ENCODE peak calls at places on chromosomes 16 and 17, in seven cellular contexts. P is fibroblast of lung, A is H1, T is cardiac muscle cell, M is GM06990, Q is GM23248, F is brain microvascular endothelial cell. W is an unnamed sample.
A peak's percentile ranks its signal among the peaks of the same experiment; 100 is the strongest.

GRCh38 chr16:57532251-57532625 is 4.1 kb downstream of the CCDC102A start:
- DNase-seq in P (no peak), A (no peak), T (no peak), M (no peak), Q (no peak), F (no peak), W (peak; percentile 22)

GRCh38 chr16:49340466-49340865 is 33.1 kb upstream of the C16orf78 start:
- DNase-seq in P (no peak), A (no peak), T (no peak), M (no peak), Q (no peak), F (no peak), W (no peak)

GRCh38 chr16:89370081-89370511 is 120.3 kb downstream of the ANKRD11 start:
- DNase-seq in P (peak; percentile 63), A (no peak), T (no peak), M (no peak), Q (peak; percentile 48), F (peak; percentile 39), W (no peak)

GRCh38 chr17:80619535-80620235 is 75.0 kb downstream of the RPTOR start:
- DNase-seq in P (peak; percentile 70), A (no peak), T (no peak), M (no peak), Q (peak; percentile 15), F (no peak), W (no peak)

GRCh38 chr16:9016824-9017223 is 53.1 kb upstream of the USP7 start:
- DNase-seq in P (no peak), A (no peak), T (no peak), M (no peak), Q (no peak), F (no peak), W (no peak)

GRCh38 chr17:55889271-55889670 is 138.4 kb downstream of the PCTP start:
- DNase-seq in P (no peak), A (no peak), T (no peak), M (no peak), Q (no peak), F (no peak), W (no peak)

GRCh38 chr16:62068747-62069146 is 32.5 kb upstream of the CDH8 start:
- DNase-seq in P (no peak), A (no peak), T (no peak), M (no peak), Q (peak; percentile 0), F (no peak), W (peak; percentile 13)

GRCh38 chr16:72939247-72939646 is 108.7 kb downstream of the ZFHX3 start:
- DNase-seq in P (peak; percentile 42), A (no peak), T (peak; percentile 76), M (no peak), Q (peak; percentile 80), F (peak; percentile 70), W (no peak)

GRCh38 chr17:8162997-8163977 is 539 bp upstream of the VAMP2 start:
- DNase-seq in P (no peak), A (peak; percentile 90), T (no peak), M (peak; percentile 45), Q (no peak), F (no peak), W (peak; percentile 92)

GRCh38 chr17:77526728-77527355 is 386.1 kb downstream of the SEC14L1 start:
- DNase-seq in P (no peak), A (no peak), T (no peak), M (no peak), Q (no peak), F (no peak), W (no peak)

GRCh38 chr16:85210423-85211169 is 98.3 kb upstream of the CIBAR2 start:
- DNase-seq in P (peak; percentile 93), A (no peak), T (peak; percentile 78), M (no peak), Q (peak; percentile 89), F (peak; percentile 66), W (no peak)

GRCh38 chr17:29612404-29613370 is 10.0 kb downstream of the CORO6 start:
- DNase-seq in P (no peak), A (no peak), T (no peak), M (no peak), Q (no peak), F (no peak), W (peak; percentile 58)

GRCh38 chr16:53534206-53534605 is 31.2 kb upstream of the AKTIP start:
- DNase-seq in P (no peak), A (no peak), T (no peak), M (no peak), Q (no peak), F (no peak), W (peak; percentile 76)

GRCh38 chr16:17590711-17591654 is 120.2 kb upstream of the XYLT1 start:
- DNase-seq in P (peak; percentile 37), A (no peak), T (no peak), M (no peak), Q (peak; percentile 72), F (no peak), W (no peak)

GRCh38 chr17:72560303-72561247 is 439.8 kb downstream of the SOX9 start:
- DNase-seq in P (peak; percentile 43), A (no peak), T (peak; percentile 66), M (peak; percentile 18), Q (peak; percentile 55), F (peak; percentile 34), W (peak; percentile 84)

GRCh38 chr17:49696233-49696761 is 11.5 kb downstream of the SLC35B1 start:
- DNase-seq in P (peak; percentile 27), A (no peak), T (no peak), M (peak; percentile 55), Q (no peak), F (no peak), W (no peak)

GRCh38 chr17:2089021-2089422 is 34.1 kb downstream of the HIC1 start:
- DNase-seq in P (peak; percentile 76), A (no peak), T (peak; percentile 80), M (no peak), Q (peak; percentile 86), F (peak; percentile 50), W (peak; percentile 31)

GRCh38 chr16:85017151-85017550 is 5.8 kb upstream of the ZDHHC7 start:
- DNase-seq in P (peak; percentile 72), A (no peak), T (peak; percentile 45), M (no peak), Q (no peak), F (peak; percentile 50), W (no peak)

GRCh38 chr17:64115043-64115698 is 14.8 kb downstream of the ERN1 start:
- DNase-seq in P (no peak), A (no peak), T (peak; percentile 66), M (no peak), Q (peak; percentile 84), F (no peak), W (no peak)
- H3K4me3 ChIP-seq in P (no peak overlapping the region), A (no peak overlapping the region), T (no peak overlapping the region), M (no peak overlapping the region), Q (peak overlapping the region; percentile 55), F (no peak overlapping the region), W (no peak overlapping the region)

GRCh38 chr17:82649501-82650261 is 1.4 kb upstream of the WDR45B start:
- DNase-seq in P (no peak), A (no peak), T (no peak), M (no peak), Q (no peak), F (no peak), W (peak; percentile 56)
- H3K36me3 ChIP-seq in P (no peaks in the 10 kb centered on the region), A (no peaks in the 10 kb centered on the region), T (no peaks in the 10 kb centered on the region), M (no peaks in the 10 kb centered on the region), Q (no peaks in the 10 kb centered on the region), F (no peaks in the 10 kb centered on the region), W (no peaks in the 10 kb centered on the region)

GRCh38 chr16:715448-716249 is 731 bp downstream of the METRN start:
- DNase-seq in P (peak; percentile 31), A (no peak), T (no peak), M (no peak), Q (peak; percentile 63), F (no peak), W (peak; percentile 92)
- H3K4me3 ChIP-seq in P (peak overlapping the region; percentile 64), A (peak overlapping the region; percentile 74), T (peak overlapping the region; percentile 62), M (peak overlapping the region; percentile 58), Q (peak overlapping the region; percentile 76), F (peak overlapping the region; percentile 61), W (peak overlapping the region; percentile 59)

DNA sequence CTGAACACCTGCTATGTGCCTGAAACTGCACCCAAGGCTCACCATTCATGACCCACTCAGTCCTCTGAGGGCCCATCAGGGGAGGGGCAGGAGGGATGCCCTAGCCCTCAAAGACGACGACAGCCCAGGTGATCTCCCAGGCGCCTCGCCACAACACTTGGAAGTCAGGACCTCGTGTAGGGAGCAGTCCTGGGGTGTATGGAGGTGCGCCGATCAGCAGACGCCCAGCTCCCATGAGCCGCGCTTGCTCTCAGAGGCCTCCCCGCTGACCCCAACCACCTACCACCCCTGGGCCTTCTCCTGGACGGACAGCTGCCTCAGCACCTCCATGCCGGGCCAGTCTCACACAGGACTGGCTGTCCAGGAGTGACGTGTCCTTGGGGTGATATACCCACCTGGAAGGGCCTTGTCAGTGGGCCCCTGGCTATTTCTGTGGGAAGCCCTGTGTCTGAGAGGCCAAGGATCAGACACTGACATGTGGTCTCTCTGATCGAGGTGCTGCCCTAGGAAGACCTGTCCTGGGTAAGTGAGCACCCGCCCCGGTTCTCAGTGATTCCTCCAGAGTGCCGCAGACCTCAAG is 26.7 kb downstream of the KDM8 start:
- DNase-seq in P (no peak), A (no peak), T (no peak), M (no peak), Q (no peak), F (no peak), W (peak; percentile 27)
- H3K36me3 ChIP-seq in P (peaks cover 19% of the 10 kb centered on the region), A (peaks cover 3% of the 10 kb centered on the region), T (no peaks in the 10 kb centered on the region), M (peaks cover 6% of the 10 kb centered on the region), Q (peaks cover 3% of the 10 kb centered on the region), F (peaks cover 3% of the 10 kb centered on the region), W (no peaks in the 10 kb centered on the region)

DNA sequence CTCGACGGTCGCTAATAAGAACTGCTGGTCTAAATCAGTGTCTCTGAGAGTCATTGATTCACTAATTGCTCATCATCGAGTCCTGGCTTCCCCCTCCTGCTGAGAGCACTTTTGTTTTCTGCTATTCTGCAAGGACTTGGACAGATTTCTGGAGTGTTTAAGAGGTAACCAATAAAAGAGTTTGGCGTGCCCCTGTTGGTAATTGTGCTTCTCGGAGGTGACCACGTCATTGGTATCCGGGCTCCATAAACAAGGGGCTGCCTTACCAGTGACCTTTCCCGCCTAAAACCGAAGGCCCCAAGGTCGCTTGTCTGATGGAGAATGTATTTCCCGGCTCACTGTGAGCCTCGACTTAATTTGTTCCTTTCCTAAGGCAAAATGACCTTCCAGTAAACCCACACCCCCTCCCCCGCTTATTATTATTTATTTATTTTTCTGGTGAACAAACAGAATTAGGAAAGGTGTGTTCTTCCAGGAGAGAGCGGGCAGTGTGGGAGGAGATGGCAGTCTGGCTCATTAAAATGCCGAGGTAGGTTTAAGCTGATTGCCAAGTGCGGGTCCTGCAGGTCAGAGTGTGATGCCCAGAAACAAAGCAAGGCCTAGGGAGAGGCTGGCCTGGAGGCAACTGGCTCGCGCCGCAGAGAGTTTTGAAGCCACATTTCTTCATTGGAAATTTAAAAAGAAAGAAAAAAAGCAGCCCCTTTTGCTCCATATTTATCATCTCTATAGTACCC is 30.2 kb downstream of the MSI2 start:
- DNase-seq in P (peak; percentile 27), A (no peak), T (no peak), M (no peak), Q (no peak), F (no peak), W (no peak)
- H3K4me3 ChIP-seq in P (no peak overlapping the region), A (no peak overlapping the region), T (no peak overlapping the region), M (no peak overlapping the region), Q (no peak overlapping the region), F (no peak overlapping the region), W (no peak overlapping the region)

DNA sequence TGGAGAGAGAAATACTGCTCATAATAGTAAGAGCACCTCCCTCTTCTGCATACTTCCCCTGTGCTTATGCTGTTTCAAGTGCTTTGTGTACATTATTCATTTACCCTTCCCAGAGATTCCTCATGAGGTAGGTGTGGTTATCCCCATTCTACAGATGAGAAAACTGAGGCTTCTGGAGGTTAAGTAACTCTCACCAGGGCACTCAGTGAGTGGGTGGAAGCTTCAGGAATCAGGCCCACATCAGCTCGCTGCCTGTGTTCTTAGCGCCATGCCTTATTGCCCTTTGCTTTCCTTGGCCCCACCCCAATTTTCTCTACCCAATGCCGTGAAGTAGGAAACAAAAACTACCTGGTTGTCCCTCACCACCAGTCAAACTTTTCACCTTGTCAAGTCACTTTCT is 18.1 kb upstream of the ITGB3 start:
- DNase-seq in P (no peak), A (no peak), T (no peak), M (no peak), Q (no peak), F (no peak), W (no peak)
- H3K36me3 ChIP-seq in P (no peaks in the 10 kb centered on the region), A (no peaks in the 10 kb centered on the region), T (peaks cover 13% of the 10 kb centered on the region), M (no peaks in the 10 kb centered on the region), Q (no peaks in the 10 kb centered on the region), F (no peaks in the 10 kb centered on the region), W (no peaks in the 10 kb centered on the region)